ENCODE peak calls at places on chromosome 15, in seven cellular contexts. T is right atrium auricular region, R is A549, H is heart left ventricle, U is endodermal cell, S is neural progenitor cell, Y is sigmoid colon. P is an unnamed sample.

GRCh38 chr15:65862682-65863081 is 6.6 kb upstream of the RAB11A start:
- DNase-seq in H (no peak), U (peak), T (no peak), R (peak), Y (no peak), S (peak), P (peak)

GRCh38 chr15:58551764-58552504 is 120.1 kb downstream of the LIPC start:
- DNase-seq in T (peak), Y (no peak), R (no peak), U (peak), S (no peak), H (no peak), P (no peak)

GRCh38 chr15:45048784-45049631 is 26.0 kb downstream of the SORD start:
- DNase-seq in H (peak), T (no peak), Y (no peak), U (peak), R (no peak), S (no peak), P (no peak)

GRCh38 chr15:64010719-64011118 is 35.6 kb downstream of the DAPK2 start:
- DNase-seq in U (peak), Y (no peak), R (no peak), T (peak), S (no peak), H (peak), P (no peak)

GRCh38 chr15:77538011-77538410 is 94.7 kb downstream of the LINGO1 start:
- DNase-seq in T (no peak), U (no peak), S (no peak), H (no peak), R (no peak), Y (peak), P (no peak)

GRCh38 chr15:67108122-67108871 is 42.9 kb downstream of the SMAD3 start:
- DNase-seq in H (no peak), R (no peak), T (no peak), S (no peak), U (no peak), Y (no peak), P (no peak)

GRCh38 chr15:97686324-97686723 is 274.2 kb upstream of the ARRDC4 start:
- DNase-seq in S (no peak), H (no peak), R (no peak), T (no peak), U (no peak), Y (no peak), P (no peak)

GRCh38 chr15:89419370-89419984 is 76.9 kb downstream of the RHCG start:
- DNase-seq in T (no peak), S (peak), U (peak), Y (no peak), H (peak), R (peak), P (no peak)

GRCh38 chr15:32060706-32061105 is 30.4 kb downstream of the CHRNA7 start:
- DNase-seq in Y (no peak), H (no peak), T (no peak), U (no peak), R (no peak), S (no peak), P (no peak)

GRCh38 chr15:101148166-101148880 is 103.5 kb downstream of the CHSY1 start:
- DNase-seq in H (no peak), R (no peak), U (peak), S (no peak), Y (peak), T (no peak), P (no peak)

GRCh38 chr15:90020041-90020735 is 19.1 kb downstream of the ZNF710 start:
- DNase-seq in R (no peak), H (peak), T (no peak), Y (peak), S (no peak), U (no peak), P (no peak)

GRCh38 chr15:35827156-35827555 is 281.2 kb upstream of the DPH6 start:
- DNase-seq in S (no peak), R (no peak), H (no peak), T (no peak), Y (no peak), U (no peak), P (no peak)

GRCh38 chr15:62527387-62527786 is 362.3 kb upstream of the C2CD4B start:
- DNase-seq in H (no peak), S (no peak), T (no peak), R (no peak), Y (no peak), U (no peak), P (no peak)

GRCh38 chr15:70451861-70452653 is 311.3 kb downstream of the UACA start:
- DNase-seq in H (no peak), U (peak), S (peak), R (no peak), Y (no peak), T (no peak), P (no peak)

GRCh38 chr15:62390793-62391543 is 225.9 kb upstream of the C2CD4B start:
- DNase-seq in U (peak), T (peak), H (peak), Y (peak), S (peak), R (peak), P (peak)

GRCh38 chr15:94576889-94577533 is 345.6 kb downstream of the MCTP2 start:
- DNase-seq in U (peak), Y (no peak), H (no peak), R (no peak), T (no peak), S (peak), P (peak)

GRCh38 chr15:36484038-36484778 is 95.2 kb upstream of the CDIN1 start:
- DNase-seq in H (no peak), T (no peak), Y (no peak), U (no peak), S (no peak), R (no peak), P (no peak)

GRCh38 chr15:76196949-76197315 is 114.3 kb downstream of the ETFA start:
- DNase-seq in U (no peak), T (no peak), Y (peak), H (no peak), S (no peak), R (no peak), P (no peak)

GRCh38 chr15:60518511-60518910 is 39.6 kb upstream of the ICE2 start:
- DNase-seq in S (no peak), R (no peak), T (no peak), Y (no peak), H (no peak), U (no peak), P (peak)

GRCh38 chr15:37046876-37047614 is 53.3 kb downstream of the MEIS2 start:
- DNase-seq in U (no peak), S (peak), H (no peak), T (no peak), R (no peak), Y (no peak), P (no peak)

GRCh38 chr15:44102675-44103254 is 92.3 kb downstream of the FRMD5 start:
- DNase-seq in S (peak), R (peak), Y (no peak), T (no peak), U (no peak), H (no peak), P (no peak)

GRCh38 chr15:70507772-70508351 is 255.5 kb downstream of the UACA start:
- DNase-seq in T (no peak), Y (no peak), S (no peak), U (no peak), H (no peak), R (peak), P (no peak)

GRCh38 chr15:59170295-59170881 is 36.3 kb upstream of the LDHAL6B start:
- DNase-seq in Y (no peak), T (no peak), S (peak), R (no peak), H (peak), U (peak), P (no peak)

GRCh38 chr15:87207945-87208580 is 1048.5 kb downstream of the NTRK3 start:
- DNase-seq in U (no peak), T (no peak), H (no peak), S (no peak), Y (no peak), R (no peak), P (peak)

GRCh38 chr15:51576911-51577500 is 45.6 kb downstream of the DMXL2 start:
- DNase-seq in H (no peak), S (no peak), Y (no peak), U (no peak), R (no peak), T (no peak), P (no peak)

GRCh38 chr15:22952826-22953579 is 27.2 kb downstream of the CYFIP1 start:
- DNase-seq in T (no peak), H (no peak), R (no peak), Y (peak), S (peak), U (peak), P (no peak)

GRCh38 chr15:27871078-27871695 is 227.9 kb downstream of the OCA2 start:
- DNase-seq in H (no peak), U (no peak), R (no peak), Y (no peak), S (no peak), T (no peak), P (no peak)

GRCh38 chr15:27059610-27060202 is 88.7 kb downstream of the GABRG3 start:
- DNase-seq in R (peak), U (peak), H (no peak), S (peak), Y (no peak), T (no peak), P (peak)

GRCh38 chr15:39979606-39980005 is 45.7 kb downstream of the EIF2AK4 start:
- DNase-seq in Y (no peak), T (no peak), H (no peak), R (no peak), S (no peak), U (no peak), P (no peak)

GRCh38 chr15:38652998-38653397 is 88.4 kb upstream of the RASGRP1 start:
- DNase-seq in S (no peak), R (no peak), T (no peak), Y (no peak), U (no peak), H (no peak), P (peak)

GRCh38 chr15:75403892-75404291 is 35.5 kb upstream of the MAN2C1 start:
- DNase-seq in R (no peak), S (no peak), T (no peak), U (no peak), H (no peak), Y (no peak), P (no peak)

GRCh38 chr15:56105855-56106254 is 112.4 kb upstream of the NEDD4 start:
- DNase-seq in Y (no peak), S (no peak), H (no peak), U (no peak), T (no peak), R (no peak), P (no peak)

GRCh38 chr15:36898522-36899126 is 201.7 kb downstream of the MEIS2 start:
- DNase-seq in U (no peak), Y (no peak), T (no peak), H (no peak), S (peak), R (no peak), P (no peak)

GRCh38 chr15:38702178-38702912 is 137.7 kb upstream of the RASGRP1 start:
- DNase-seq in S (no peak), U (no peak), Y (no peak), R (no peak), T (no peak), H (no peak), P (no peak)

GRCh38 chr15:74035121-74035829 is 40.8 kb downstream of the PML start:
- DNase-seq in T (no peak), H (no peak), Y (no peak), S (no peak), R (no peak), U (no peak), P (no peak)

GRCh38 chr15:99172171-99172570 is 67.3 kb downstream of the SYNM start:
- DNase-seq in T (no peak), H (no peak), R (no peak), S (no peak), U (no peak), Y (no peak), P (no peak)

GRCh38 chr15:94584833-94585244 is 353.5 kb downstream of the MCTP2 start:
- DNase-seq in U (no peak), Y (no peak), S (no peak), T (no peak), H (no peak), R (no peak), P (no peak)

GRCh38 chr15:100311099-100311751 is 30.6 kb downstream of the ADAMTS17 start:
- DNase-seq in Y (peak), U (no peak), S (no peak), R (no peak), T (no peak), H (peak), P (peak)

GRCh38 chr15:31974855-31975421 is 55.4 kb upstream of the CHRNA7 start:
- DNase-seq in H (no peak), S (peak), Y (no peak), T (no peak), U (peak), R (peak), P (peak)

GRCh38 chr15:69377137-69377536 is 37.0 kb upstream of the KIF23 start:
- DNase-seq in U (no peak), H (no peak), T (no peak), Y (peak), R (no peak), S (no peak), P (no peak)

GRCh38 chr15:69380726-69381105 is 33.4 kb upstream of the KIF23 start:
- DNase-seq in T (no peak), S (no peak), Y (peak), U (no peak), H (no peak), R (no peak), P (no peak)

GRCh38 chr15:69384626-69385025 is 29.5 kb upstream of the KIF23 start:
- DNase-seq in Y (peak), T (no peak), U (no peak), S (no peak), R (no peak), H (no peak), P (no peak)

GRCh38 chr15:69375151-69375790 is 38.9 kb upstream of the KIF23 start:
- DNase-seq in R (no peak), Y (no peak), H (no peak), T (no peak), S (no peak), U (no peak), P (no peak)

GRCh38 chr15:69380100-69380725 is 33.9 kb upstream of the KIF23 start:
- DNase-seq in H (no peak), S (peak), Y (peak), R (no peak), T (no peak), U (peak), P (peak)
- TF ChIP-seq CTCF in H (no peak), S (peak), Y (no peak), R (peak), T (no peak), U (peak), P (peak)

DNA sequence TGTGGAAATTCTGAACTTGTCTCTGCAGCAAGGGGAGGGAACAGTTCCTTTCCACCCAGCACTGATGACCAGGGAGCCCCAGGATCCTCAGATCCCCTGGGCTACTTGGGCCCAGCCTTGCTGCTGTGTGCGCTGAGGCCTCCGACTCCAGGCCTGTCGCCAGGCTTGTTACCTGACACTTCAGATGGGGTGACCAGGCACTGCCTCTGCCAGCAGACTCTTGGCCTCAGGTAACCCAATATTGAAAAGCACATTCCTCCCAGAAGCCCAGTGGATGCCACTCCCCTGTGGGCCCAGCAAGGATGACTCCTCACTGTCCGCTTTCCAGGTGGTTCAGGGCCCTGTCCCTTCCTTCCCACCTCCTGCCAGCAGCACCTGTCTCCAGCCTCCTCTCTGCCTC is 3.5 kb upstream of the PLA2G4E start:
- DNase-seq in Y (peak), S (no peak), T (no peak), R (no peak), H (no peak), U (no peak), P (no peak)
- H3K27ac ChIP-seq in Y (no peak), S (no peak), T (no peak), R (no peak), H (no peak), U (no peak), P (no peak)

DNA sequence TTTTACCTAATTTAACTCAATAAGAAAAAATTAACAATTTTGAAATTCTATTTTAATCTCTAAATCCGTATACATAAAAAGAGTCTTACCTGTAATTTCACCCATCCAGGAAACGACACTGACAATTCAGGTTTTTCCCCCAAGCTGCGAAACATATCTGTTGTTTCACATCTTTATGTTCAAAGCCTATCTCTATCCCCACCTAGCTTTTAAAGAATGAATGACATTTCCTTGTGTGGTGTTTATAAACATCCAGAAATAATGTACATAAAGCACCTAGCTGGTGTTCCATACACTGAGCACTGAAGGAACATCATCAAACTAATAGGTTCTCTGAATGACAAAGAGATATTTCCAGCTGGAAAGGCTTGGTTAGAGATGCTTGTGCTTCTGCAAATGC is 867.8 kb downstream of the SQOR start:
- DNase-seq in T (no peak), S (peak), H (no peak), U (no peak), Y (no peak), R (no peak), P (no peak)
- TF ChIP-seq CTCF in T (no peak), S (peak), H (no peak), U (peak), Y (no peak), R (no peak), P (no peak)

GRCh38 chr15:92869263-92869940 is 30.7 kb upstream of the CHD2 start:
- DNase-seq in H (no peak), T (no peak), S (no peak), Y (no peak), U (no peak), R (no peak), P (no peak)
- H3K27ac ChIP-seq in H (peak), T (peak), S (no peak), Y (peak), U (no peak), R (peak), P (no peak)